ENCODE peak calls at places on chromosomes 13 and 19, in ten cellular contexts. One of them, this sample, is unnamed.

GRCh38 chr13:26806891-26807290 is 46.3 kb upstream of the GPR12 start:
- DNase-seq in transverse colon: no peak
- DNase-seq in esophagus muscularis mucosa: no peak
- DNase-seq in HCT116: no peak
- DNase-seq in suprapubic skin: no peak
- DNase-seq in sigmoid colon: no peak
- DNase-seq in H1: no peak
- DNase-seq in SK-N-SH: no peak
- DNase-seq in breast epithelium: no peak
- DNase-seq in vagina: no peak
- DNase-seq in this sample: no peak

GRCh38 chr13:110600980-110601379 is 14.4 kb upstream of the NAXD start:
- DNase-seq in transverse colon: no peak
- DNase-seq in breast epithelium: no peak
- DNase-seq in esophagus muscularis mucosa: no peak
- DNase-seq in vagina: no peak
- DNase-seq in H1: no peak
- DNase-seq in HCT116: no peak
- DNase-seq in sigmoid colon: no peak
- DNase-seq in SK-N-SH: no peak
- DNase-seq in suprapubic skin: no peak
- DNase-seq in this sample: no peak

GRCh38 chr13:100203696-100204367 is 114.9 kb downstream of the PCCA start:
- DNase-seq in vagina: no peak
- DNase-seq in HCT116: no peak
- DNase-seq in suprapubic skin: no peak
- DNase-seq in SK-N-SH: no peak
- DNase-seq in esophagus muscularis mucosa: no peak
- DNase-seq in sigmoid colon: no peak
- DNase-seq in H1: no peak
- DNase-seq in breast epithelium: no peak
- DNase-seq in transverse colon: no peak
- DNase-seq in this sample: no peak

GRCh38 chr13:110841846-110842245 is 73.0 kb downstream of the ANKRD10 start:
- DNase-seq in vagina: no peak
- DNase-seq in H1: no peak
- DNase-seq in esophagus muscularis mucosa: no peak
- DNase-seq in transverse colon: no peak
- DNase-seq in breast epithelium: no peak
- DNase-seq in HCT116: no peak
- DNase-seq in SK-N-SH: no peak
- DNase-seq in sigmoid colon: no peak
- DNase-seq in suprapubic skin: no peak
- DNase-seq in this sample: no peak

GRCh38 chr13:64446372-64446771 is 2783.8 kb downstream of the PCDH9 start:
- DNase-seq in H1: no peak
- DNase-seq in esophagus muscularis mucosa: no peak
- DNase-seq in HCT116: peak
- DNase-seq in suprapubic skin: no peak
- DNase-seq in SK-N-SH: peak
- DNase-seq in transverse colon: no peak
- DNase-seq in breast epithelium: no peak
- DNase-seq in vagina: no peak
- DNase-seq in sigmoid colon: no peak
- DNase-seq in this sample: no peak

GRCh38 chr13:86932935-86933334 is 738.2 kb upstream of the SLITRK5 start:
- DNase-seq in esophagus muscularis mucosa: no peak
- DNase-seq in SK-N-SH: no peak
- DNase-seq in suprapubic skin: no peak
- DNase-seq in transverse colon: no peak
- DNase-seq in breast epithelium: no peak
- DNase-seq in HCT116: no peak
- DNase-seq in vagina: no peak
- DNase-seq in H1: peak
- DNase-seq in sigmoid colon: no peak
- DNase-seq in this sample: no peak

GRCh38 chr19:57708641-57709354 is at the start of gene ZNF154:
- DNase-seq in H1: peak
- DNase-seq in sigmoid colon: peak
- DNase-seq in breast epithelium: peak
- DNase-seq in transverse colon: peak
- DNase-seq in SK-N-SH: no peak
- DNase-seq in esophagus muscularis mucosa: no peak
- DNase-seq in suprapubic skin: no peak
- DNase-seq in HCT116: no peak
- DNase-seq in vagina: no peak
- DNase-seq in this sample: peak

GRCh38 chr13:101979825-101980224 is 422.0 kb downstream of the FGF14 start:
- DNase-seq in HCT116: no peak
- DNase-seq in transverse colon: no peak
- DNase-seq in H1: no peak
- DNase-seq in suprapubic skin: no peak
- DNase-seq in esophagus muscularis mucosa: no peak
- DNase-seq in SK-N-SH: peak
- DNase-seq in vagina: no peak
- DNase-seq in sigmoid colon: no peak
- DNase-seq in breast epithelium: no peak
- DNase-seq in this sample: no peak

GRCh38 chr19:44113784-44114390 is 688 bp downstream of the ZNF225 start:
- DNase-seq in esophagus muscularis mucosa: no peak
- DNase-seq in SK-N-SH: peak
- DNase-seq in breast epithelium: no peak
- DNase-seq in suprapubic skin: no peak
- DNase-seq in vagina: no peak
- DNase-seq in sigmoid colon: no peak
- DNase-seq in HCT116: no peak
- DNase-seq in H1: no peak
- DNase-seq in transverse colon: peak
- DNase-seq in this sample: peak

GRCh38 chr19:44112802-44113137 is 429 bp upstream of the ZNF225 start:
- DNase-seq in esophagus muscularis mucosa: no peak
- DNase-seq in suprapubic skin: no peak
- DNase-seq in breast epithelium: no peak
- DNase-seq in SK-N-SH: no peak
- DNase-seq in sigmoid colon: no peak
- DNase-seq in HCT116: no peak
- DNase-seq in transverse colon: no peak
- DNase-seq in H1: no peak
- DNase-seq in vagina: no peak
- DNase-seq in this sample: no peak

GRCh38 chr19:44111910-44112463 is 1.2 kb upstream of the ZNF225 start:
- DNase-seq in vagina: no peak
- DNase-seq in HCT116: no peak
- DNase-seq in sigmoid colon: no peak
- DNase-seq in suprapubic skin: no peak
- DNase-seq in H1: peak
- DNase-seq in esophagus muscularis mucosa: no peak
- DNase-seq in breast epithelium: no peak
- DNase-seq in transverse colon: no peak
- DNase-seq in SK-N-SH: peak
- DNase-seq in this sample: no peak

GRCh38 chr19:44109458-44109857 is 3.7 kb upstream of the ZNF225 start:
- DNase-seq in vagina: no peak
- DNase-seq in esophagus muscularis mucosa: no peak
- DNase-seq in transverse colon: no peak
- DNase-seq in HCT116: no peak
- DNase-seq in breast epithelium: no peak
- DNase-seq in H1: no peak
- DNase-seq in sigmoid colon: no peak
- DNase-seq in suprapubic skin: no peak
- DNase-seq in SK-N-SH: no peak
- DNase-seq in this sample: no peak

DNA sequence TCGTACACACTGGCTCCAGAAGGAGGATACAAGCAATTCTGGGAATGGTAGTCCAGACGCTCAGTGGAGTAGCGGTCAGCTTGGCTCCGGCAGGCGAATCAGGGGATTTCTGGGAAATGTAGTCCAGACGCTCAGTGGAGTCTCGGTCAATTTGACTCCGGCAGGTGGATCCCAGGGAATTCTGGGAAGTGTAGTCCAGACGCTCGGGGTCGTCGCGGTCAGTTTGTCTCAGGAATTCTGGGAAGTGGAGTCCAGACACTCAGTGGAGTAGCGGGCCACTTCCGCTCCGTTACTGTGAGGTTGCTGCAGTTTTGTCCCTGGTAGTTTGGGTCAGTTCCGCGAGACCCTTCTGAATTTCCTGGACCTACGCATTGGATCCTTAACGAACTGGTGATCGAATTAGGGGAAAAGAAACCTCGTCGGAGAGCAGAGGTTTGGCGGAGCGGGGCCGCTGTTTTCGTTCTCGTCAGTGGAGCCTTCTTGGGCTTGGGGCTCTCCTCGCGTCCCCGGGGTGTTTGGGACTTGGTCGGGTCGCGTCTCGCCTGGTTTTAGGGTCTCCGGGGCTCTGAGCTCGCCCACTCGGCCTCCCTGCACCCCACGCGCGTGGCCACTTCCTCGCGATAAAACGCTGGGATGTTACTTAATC is at the start of gene ZNF225:
- DNase-seq in suprapubic skin: peak
- DNase-seq in vagina: peak
- DNase-seq in esophagus muscularis mucosa: peak
- DNase-seq in transverse colon: peak
- DNase-seq in sigmoid colon: peak
- DNase-seq in SK-N-SH: peak
- DNase-seq in breast epithelium: peak
- DNase-seq in H1: peak
- DNase-seq in HCT116: peak
- DNase-seq in this sample: peak
- TF ChIP-seq POLR2AphosphoS5 in suprapubic skin: no peak
- TF ChIP-seq POLR2AphosphoS5 in vagina: peak
- TF ChIP-seq POLR2AphosphoS5 in esophagus muscularis mucosa: peak
- TF ChIP-seq POLR2AphosphoS5 in transverse colon: peak
- TF ChIP-seq POLR2AphosphoS5 in sigmoid colon: peak
- TF ChIP-seq POLR2AphosphoS5 in SK-N-SH: peak
- TF ChIP-seq POLR2AphosphoS5 in breast epithelium: peak
- TF ChIP-seq POLR2AphosphoS5 in H1: peak
- TF ChIP-seq POLR2AphosphoS5 in HCT116: peak
- TF ChIP-seq POLR2AphosphoS5 in this sample: peak

GRCh38 chr19:38977445-38978314 is 2.1 kb upstream of the FBXO17 start:
- DNase-seq in HCT116: no peak
- DNase-seq in H1: no peak
- DNase-seq in vagina: no peak
- DNase-seq in sigmoid colon: no peak
- DNase-seq in suprapubic skin: no peak
- DNase-seq in transverse colon: no peak
- DNase-seq in SK-N-SH: no peak
- DNase-seq in breast epithelium: no peak
- DNase-seq in esophagus muscularis mucosa: no peak
- DNase-seq in this sample: no peak

GRCh38 chr19:38978315-38978689 is 2.8 kb upstream of the FBXO17 start:
- DNase-seq in HCT116: no peak
- DNase-seq in breast epithelium: no peak
- DNase-seq in SK-N-SH: no peak
- DNase-seq in transverse colon: no peak
- DNase-seq in H1: no peak
- DNase-seq in suprapubic skin: no peak
- DNase-seq in sigmoid colon: no peak
- DNase-seq in esophagus muscularis mucosa: no peak
- DNase-seq in vagina: no peak
- DNase-seq in this sample: peak

GRCh38 chr19:38975861-38976271 is 324 bp upstream of the FBXO17 start:
- DNase-seq in esophagus muscularis mucosa: no peak
- DNase-seq in suprapubic skin: no peak
- DNase-seq in SK-N-SH: no peak
- DNase-seq in HCT116: no peak
- DNase-seq in transverse colon: no peak
- DNase-seq in H1: no peak
- DNase-seq in sigmoid colon: no peak
- DNase-seq in vagina: no peak
- DNase-seq in breast epithelium: no peak
- DNase-seq in this sample: peak

GRCh38 chr19:38974599-38975213 is 836 bp downstream of the FBXO17 start:
- DNase-seq in esophagus muscularis mucosa: peak
- DNase-seq in sigmoid colon: no peak
- DNase-seq in breast epithelium: no peak
- DNase-seq in H1: no peak
- DNase-seq in SK-N-SH: peak
- DNase-seq in HCT116: no peak
- DNase-seq in vagina: no peak
- DNase-seq in transverse colon: no peak
- DNase-seq in suprapubic skin: no peak
- DNase-seq in this sample: no peak

GRCh38 chr19:38975214-38975860 is at the start of gene FBXO17:
- DNase-seq in H1: no peak
- DNase-seq in sigmoid colon: peak
- DNase-seq in transverse colon: peak
- DNase-seq in vagina: no peak
- DNase-seq in suprapubic skin: peak
- DNase-seq in breast epithelium: no peak
- DNase-seq in SK-N-SH: peak
- DNase-seq in HCT116: no peak
- DNase-seq in esophagus muscularis mucosa: no peak
- DNase-seq in this sample: peak
- TF ChIP-seq POLR2AphosphoS5 in H1: no peak
- TF ChIP-seq POLR2AphosphoS5 in sigmoid colon: no peak
- TF ChIP-seq POLR2AphosphoS5 in transverse colon: no peak
- TF ChIP-seq POLR2AphosphoS5 in vagina: no peak
- TF ChIP-seq POLR2AphosphoS5 in suprapubic skin: no peak
- TF ChIP-seq POLR2AphosphoS5 in breast epithelium: no peak
- TF ChIP-seq POLR2AphosphoS5 in SK-N-SH: peak
- TF ChIP-seq POLR2AphosphoS5 in HCT116: peak
- TF ChIP-seq POLR2AphosphoS5 in esophagus muscularis mucosa: peak
- TF ChIP-seq POLR2AphosphoS5 in this sample: peak

DNA sequence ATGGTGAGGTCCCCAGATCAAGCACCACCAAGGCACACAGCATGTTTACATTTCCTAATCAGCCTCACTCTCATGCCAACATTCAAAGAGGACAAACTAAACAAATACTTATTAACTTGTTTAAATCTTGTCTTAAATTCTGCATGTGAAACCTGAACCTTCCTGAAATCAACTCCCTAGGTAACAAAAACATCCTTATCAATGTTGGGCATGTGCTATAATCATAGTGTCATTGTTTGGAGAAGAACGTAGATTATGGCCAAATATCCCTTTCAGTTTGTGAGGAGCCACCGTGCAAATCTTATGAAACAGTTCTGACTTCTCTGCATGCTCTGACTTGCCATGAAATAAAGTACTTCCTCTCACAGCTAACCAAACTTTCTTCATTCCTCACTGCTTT is 123.8 kb downstream of the NDFIP2 start:
- DNase-seq in suprapubic skin: no peak
- DNase-seq in transverse colon: no peak
- DNase-seq in vagina: no peak
- DNase-seq in esophagus muscularis mucosa: no peak
- DNase-seq in breast epithelium: no peak
- DNase-seq in sigmoid colon: no peak
- DNase-seq in HCT116: no peak
- DNase-seq in SK-N-SH: no peak
- DNase-seq in H1: no peak
- DNase-seq in this sample: peak
- TF ChIP-seq POLR2AphosphoS5 in suprapubic skin: no peak
- TF ChIP-seq POLR2AphosphoS5 in transverse colon: no peak
- TF ChIP-seq POLR2AphosphoS5 in vagina: peak
- TF ChIP-seq POLR2AphosphoS5 in esophagus muscularis mucosa: no peak
- TF ChIP-seq POLR2AphosphoS5 in breast epithelium: no peak
- TF ChIP-seq POLR2AphosphoS5 in sigmoid colon: no peak
- TF ChIP-seq POLR2AphosphoS5 in HCT116: no peak
- TF ChIP-seq POLR2AphosphoS5 in SK-N-SH: no peak
- TF ChIP-seq POLR2AphosphoS5 in H1: no peak
- TF ChIP-seq POLR2AphosphoS5 in this sample: peak

DNA sequence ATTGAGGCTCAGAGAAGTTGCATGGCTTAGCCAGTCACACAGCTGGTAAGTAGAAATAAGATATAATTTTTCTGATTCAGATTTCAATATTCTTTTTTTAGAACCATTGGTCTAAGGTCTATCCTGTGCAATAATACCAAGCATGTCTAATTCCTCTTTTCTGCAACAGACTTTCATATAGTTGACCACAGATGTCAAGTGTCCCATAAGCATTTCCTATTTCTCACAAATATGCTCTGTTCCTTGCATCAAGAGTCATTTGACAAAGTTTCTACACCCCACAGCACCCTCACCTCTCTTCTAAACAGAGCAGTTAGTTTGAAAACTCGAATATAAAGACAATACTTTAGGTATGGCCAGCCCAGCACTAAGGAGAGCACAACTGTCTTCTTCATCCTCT is 26.8 kb upstream of the SACS start:
- DNase-seq in sigmoid colon: no peak
- DNase-seq in esophagus muscularis mucosa: no peak
- DNase-seq in H1: no peak
- DNase-seq in suprapubic skin: no peak
- DNase-seq in vagina: no peak
- DNase-seq in HCT116: no peak
- DNase-seq in transverse colon: no peak
- DNase-seq in breast epithelium: no peak
- DNase-seq in SK-N-SH: no peak
- DNase-seq in this sample: no peak
- TF ChIP-seq POLR2AphosphoS5 in sigmoid colon: no peak
- TF ChIP-seq POLR2AphosphoS5 in esophagus muscularis mucosa: no peak
- TF ChIP-seq POLR2AphosphoS5 in H1: no peak
- TF ChIP-seq POLR2AphosphoS5 in suprapubic skin: no peak
- TF ChIP-seq POLR2AphosphoS5 in vagina: no peak
- TF ChIP-seq POLR2AphosphoS5 in HCT116: no peak
- TF ChIP-seq POLR2AphosphoS5 in transverse colon: no peak
- TF ChIP-seq POLR2AphosphoS5 in breast epithelium: no peak
- TF ChIP-seq POLR2AphosphoS5 in SK-N-SH: no peak
- TF ChIP-seq POLR2AphosphoS5 in this sample: no peak

This sample was measured in prostate gland.